ENCODE peak calls at places on chromosomes 5 and 9, in seven cellular contexts. W, U, R, C, N, A and D are unnamed samples. For H3K4me1, the result is how much of the 10 kb centered on the place peaks cover.

GRCh38 chr5:155024015-155024414 is 10.5 kb downstream of the KIF4B start:
- DNase-seq in W (no peak), U (no peak), R (no peak), C (no peak), N (peak), A (peak), D (no peak)

GRCh38 chr5:143233020-143233419 is 170.5 kb downstream of the NR3C1 start:
- DNase-seq in W (no peak), U (no peak), R (no peak), C (peak), N (no peak), A (no peak), D (no peak)

GRCh38 chr9:9494334-9494733 is 1118.5 kb downstream of the PTPRD start:
- DNase-seq in W (no peak), U (no peak), R (no peak), C (no peak), N (no peak), A (no peak), D (no peak)

GRCh38 chr5:169164481-169164925 is 136.4 kb downstream of the SLIT3 start:
- DNase-seq in W (no peak), U (peak), R (no peak), C (peak), N (no peak), A (peak), D (peak)

GRCh38 chr5:55187370-55187769 is 14.4 kb upstream of the CDC20B start:
- DNase-seq in W (no peak), U (no peak), R (no peak), C (peak), N (no peak), A (peak), D (no peak)

GRCh38 chr5:159947708-159948358 is 31.6 kb downstream of the ADRA1B start:
- DNase-seq in W (no peak), U (no peak), R (no peak), C (peak), N (no peak), A (no peak), D (no peak)

GRCh38 chr5:1332461-1333001 is 12.4 kb downstream of the CLPTM1L start:
- DNase-seq in W (no peak), U (no peak), R (no peak), C (peak), N (no peak), A (no peak), D (no peak)

GRCh38 chr9:84466580-84467285 is 126.2 kb upstream of the SLC28A3 start:
- DNase-seq in W (no peak), U (no peak), R (no peak), C (no peak), N (no peak), A (no peak), D (no peak)

GRCh38 chr9:42852133-42852532 is 668.7 kb downstream of the SPATA31A6 start:
- DNase-seq in W (no peak), U (peak), R (peak), C (peak), N (no peak), A (peak), D (peak)

GRCh38 chr5:143782588-143783386 is 29.2 kb upstream of the HMHB1 start:
- DNase-seq in W (no peak), U (no peak), R (no peak), C (no peak), N (no peak), A (no peak), D (no peak)

GRCh38 chr9:86557063-86557766 is 203.0 kb upstream of the TUT7 start:
- DNase-seq in W (no peak), U (no peak), R (no peak), C (peak), N (no peak), A (no peak), D (no peak)

GRCh38 chr9:113631811-113632665 is 168.5 kb downstream of the RGS3 start:
- DNase-seq in W (no peak), U (no peak), R (peak), C (no peak), N (no peak), A (no peak), D (no peak)

GRCh38 chr5:136053336-136054121 is 24.7 kb downstream of the TGFBI start:
- DNase-seq in W (no peak), U (peak), R (no peak), C (peak), N (no peak), A (peak), D (no peak)

GRCh38 chr5:16791036-16791705 is 144.9 kb downstream of the MYO10 start:
- DNase-seq in W (no peak), U (peak), R (no peak), C (peak), N (no peak), A (peak), D (no peak)

GRCh38 chr9:87498816-87499454 is 1.3 kb downstream of the DAPK1 start:
- DNase-seq in W (no peak), U (no peak), R (no peak), C (no peak), N (no peak), A (no peak), D (no peak)

GRCh38 chr9:4170231-4170630 is 129.6 kb downstream of the GLIS3 start:
- DNase-seq in W (no peak), U (no peak), R (no peak), C (no peak), N (no peak), A (no peak), D (no peak)

GRCh38 chr9:85723220-85723619 is 18.5 kb downstream of the AGTPBP1 start:
- DNase-seq in W (peak), U (no peak), R (peak), C (no peak), N (no peak), A (no peak), D (peak)

GRCh38 chr9:33202552-33203300 is 35.6 kb upstream of the B4GALT1 start:
- DNase-seq in W (peak), U (no peak), R (no peak), C (peak), N (no peak), A (no peak), D (peak)

DNA sequence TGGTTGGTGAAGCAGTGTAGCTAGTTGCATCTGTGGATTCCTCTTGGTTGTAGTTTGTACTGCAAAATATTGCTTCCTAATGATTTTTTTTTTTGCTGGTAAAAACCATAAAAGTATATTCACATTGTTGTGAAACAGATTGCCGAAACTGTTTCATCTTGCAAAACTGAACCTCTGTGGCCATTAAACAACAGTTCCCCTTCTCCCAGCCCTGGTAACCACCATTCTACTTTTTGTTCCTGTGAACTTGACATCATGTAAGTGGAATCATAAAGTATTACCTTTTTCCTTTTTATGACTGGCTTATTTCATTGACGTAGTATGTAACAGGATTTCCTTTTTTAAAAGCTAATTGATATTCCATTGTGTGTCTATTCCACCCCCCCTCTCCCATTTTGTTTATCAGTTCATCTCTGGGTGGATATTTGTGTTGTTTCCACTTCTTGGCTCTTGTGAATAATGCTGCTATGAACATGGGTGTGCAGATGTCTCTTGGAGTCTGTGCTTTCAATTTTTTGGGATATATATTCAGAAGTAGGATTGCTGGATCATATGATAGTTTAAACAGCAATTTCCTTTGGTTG is 11.8 kb downstream of the SUB1 start:
- DNase-seq in W (no peak), U (no peak), R (no peak), C (no peak), N (no peak), A (no peak), D (no peak)
- H3K4me1 ChIP-seq in W (half or more), U (under half), R (half or more), C (under half), N (half or more), A (under half), D (under half)

DNA sequence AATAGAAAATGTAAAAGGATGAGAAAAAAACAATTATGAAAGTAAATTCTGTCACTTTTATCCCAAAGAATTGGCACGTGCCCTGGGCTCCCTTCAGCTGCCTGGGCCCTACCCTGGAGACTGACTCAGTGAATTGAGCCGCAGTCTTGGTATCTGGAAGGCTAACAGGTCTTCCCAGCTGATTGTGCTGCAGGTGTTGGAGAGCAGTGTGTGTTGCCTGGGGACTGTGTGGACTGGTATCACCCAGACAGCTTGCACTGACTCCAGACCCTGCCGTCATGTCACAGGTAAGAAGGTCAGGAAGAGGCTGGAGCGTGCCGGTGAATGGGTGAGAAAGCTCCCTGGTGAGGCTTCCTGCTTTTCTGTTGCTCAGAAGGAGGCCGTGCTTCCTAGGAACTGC is 83.3 kb downstream of the AOPEP start:
- DNase-seq in W (no peak), U (no peak), R (no peak), C (no peak), N (no peak), A (no peak), D (no peak)
- H3K4me1 ChIP-seq in W (half or more), U (half or more), R (under half), C (under half), N (under half), A (under half), D (under half)

GRCh38 chr5:56357426-56357825 is 124.3 kb upstream of the ANKRD55 start:
- DNase-seq in W (no peak), U (no peak), R (no peak), C (no peak), N (no peak), A (no peak), D (no peak)

GRCh38 chr5:56354836-56355235 is 121.7 kb upstream of the ANKRD55 start:
- DNase-seq in W (no peak), U (no peak), R (no peak), C (no peak), N (no peak), A (no peak), D (no peak)

GRCh38 chr5:56356121-56356875 is 123.2 kb upstream of the ANKRD55 start:
- DNase-seq in W (no peak), U (no peak), R (no peak), C (no peak), N (no peak), A (no peak), D (no peak)

GRCh38 chr5:56358046-56358445 is 124.9 kb upstream of the ANKRD55 start:
- DNase-seq in W (no peak), U (no peak), R (no peak), C (no peak), N (no peak), A (no peak), D (no peak)

DNA sequence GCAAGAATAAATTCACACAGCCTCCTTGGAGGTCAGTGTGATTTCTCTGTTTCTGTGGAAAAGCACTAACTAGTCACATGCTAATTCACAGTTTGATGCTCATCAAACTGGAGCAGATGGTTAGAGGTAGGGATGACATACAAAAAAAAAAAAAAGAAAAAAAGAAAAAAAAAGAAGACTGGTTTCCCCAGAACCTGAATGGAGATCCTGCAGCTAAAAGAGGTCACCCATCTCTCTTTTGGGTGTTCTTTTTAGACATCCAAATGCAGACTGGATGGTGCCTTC is 123.7 kb upstream of the ANKRD55 start:
- DNase-seq in W (no peak), U (no peak), R (no peak), C (no peak), N (no peak), A (no peak), D (no peak)
- H3K4me1 ChIP-seq in W (under half), U (under half), R (under half), C (under half), N (under half), A (under half), D (under half)

DNA sequence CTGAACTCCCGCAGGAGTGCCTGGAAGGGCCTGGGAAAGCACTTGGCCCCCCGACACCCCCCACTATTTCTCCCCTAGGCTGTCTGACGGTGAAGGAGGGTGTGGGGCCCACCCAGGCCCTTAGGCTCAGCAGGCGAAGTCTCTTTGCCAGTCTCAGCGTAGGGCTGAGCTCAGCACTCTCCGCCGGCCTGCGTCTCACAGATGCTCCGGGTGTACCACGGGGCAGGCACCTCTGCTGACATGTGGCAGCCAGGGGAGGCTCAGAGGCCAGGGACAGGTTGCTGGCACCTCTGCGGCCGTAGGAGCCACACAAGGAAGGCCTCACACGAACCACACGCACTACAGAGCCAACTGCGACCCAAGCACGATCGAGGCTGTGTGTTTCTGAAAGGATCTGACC is 114.2 kb downstream of the VAV2 start:
- DNase-seq in W (no peak), U (no peak), R (no peak), C (no peak), N (no peak), A (no peak), D (no peak)
- H3K4me1 ChIP-seq in W (under half), U (half or more), R (under half), C (under half), N (under half), A (under half), D (under half)

GRCh38 chr5:177498013-177498847 is 826 bp upstream of the PDLIM7 start:
- DNase-seq in W (peak), U (no peak), R (peak), C (no peak), N (no peak), A (peak), D (peak)
- H3K4me1 ChIP-seq in W (half or more), U (under half), R (half or more), C (under half), N (half or more), A (under half), D (under half)

GRCh38 chr9:117451336-117451735 is 36.5 kb upstream of the ASTN2 start:
- DNase-seq in W (no peak), U (no peak), R (no peak), C (no peak), N (no peak), A (no peak), D (no peak)
- H3K4me1 ChIP-seq in W (under half), U (under half), R (under half), C (under half), N (under half), A (under half), D (under half)